ENCODE peak calls at places on chromosomes 12 and 14, in five cellular contexts. Z, D, E, J and G are unnamed samples.

GRCh38 chr12:30961030-30961429 is 34.5 kb downstream of the TSPAN11 start:
- DNase-seq in D (no peak), E (no peak), J (no peak), Z (no peak), G (no peak)

GRCh38 chr12:107759410-107759809 is 1.5 kb downstream of the PRDM4 start:
- DNase-seq in Z (peak; percentile 74), J (no peak), E (peak; percentile 78), D (no peak), G (no peak)

GRCh38 chr12:6443361-6443983 is 1.3 kb upstream of the CD27 start:
- DNase-seq in D (no peak), Z (peak; percentile 27), J (no peak), E (peak; percentile 69), G (peak; percentile 32)

GRCh38 chr12:2627343-2628191 is 167.2 kb upstream of the FKBP4 start:
- DNase-seq in D (no peak), E (no peak), Z (no peak), J (no peak), G (no peak)

GRCh38 chr12:58425481-58426392 is 484.4 kb downstream of the ATP23 start:
- DNase-seq in E (no peak), Z (peak; percentile 87), J (no peak), D (no peak), G (no peak)

GRCh38 chr14:33636715-33637114 is 314.2 kb downstream of the EGLN3 start:
- DNase-seq in E (no peak), D (no peak), J (no peak), Z (no peak), G (no peak)

GRCh38 chr12:89829434-89829975 is 120.9 kb upstream of the ATP2B1 start:
- DNase-seq in J (no peak), Z (no peak), D (no peak), E (no peak), G (no peak)

GRCh38 chr12:96195845-96196451 is 1.8 kb downstream of the ELK3 start:
- DNase-seq in Z (peak; percentile 34), J (no peak), E (no peak), D (peak; percentile 27), G (peak; percentile 24)

GRCh38 chr12:13223176-13223806 is 26.8 kb downstream of the EMP1 start:
- DNase-seq in E (no peak), Z (no peak), D (no peak), J (no peak), G (no peak)

GRCh38 chr12:22573181-22573580 is 28.8 kb upstream of the C2CD5 start:
- DNase-seq in J (no peak), Z (no peak), D (no peak), E (no peak), G (no peak)

GRCh38 chr12:12975322-12976077 is 23.5 kb upstream of the GPRC5D start:
- DNase-seq in E (peak; percentile 53), J (no peak), D (no peak), Z (peak; percentile 75), G (no peak)

GRCh38 chr12:127750076-127750840 is 516.7 kb upstream of the TMEM132C start:
- DNase-seq in J (no peak), D (no peak), E (no peak), Z (no peak), G (no peak)

GRCh38 chr14:89349196-89350008 is 67.6 kb downstream of the FOXN3 start:
- DNase-seq in J (no peak), Z (no peak), D (no peak), E (peak; percentile 77), G (peak; percentile 19)

GRCh38 chr12:32476446-32476845 is 77.1 kb downstream of the FGD4 start:
- DNase-seq in E (no peak), J (no peak), D (no peak), Z (no peak), G (no peak)

GRCh38 chr14:104084251-104085002 is 1.1 kb upstream of the ASPG start:
- DNase-seq in D (no peak), J (no peak), Z (no peak), E (no peak), G (no peak)

GRCh38 chr12:66624806-66625205 is 54.1 kb downstream of the GRIP1 start:
- DNase-seq in J (no peak), Z (no peak), D (no peak), E (no peak), G (no peak)

GRCh38 chr14:55245657-55246268 is 25.5 kb upstream of the FBXO34 start:
- DNase-seq in Z (peak; percentile 35), J (no peak), D (no peak), E (peak; percentile 59), G (no peak)

GRCh38 chr12:109888179-109889020 is 8.1 kb upstream of the GLTP start:
- DNase-seq in J (no peak), D (no peak), Z (no peak), E (no peak), G (no peak)

GRCh38 chr12:23669691-23670090 is 279.8 kb downstream of the SOX5 start:
- DNase-seq in Z (no peak), E (no peak), D (no peak), J (no peak), G (no peak)

GRCh38 chr12:71955946-71956345 is 17.3 kb downstream of the TPH2 start:
- DNase-seq in Z (no peak), D (no peak), E (no peak), J (no peak), G (no peak)

GRCh38 chr12:34402899-34403705 is 380.8 kb downstream of the ALG10 start:
- DNase-seq in J (peak; percentile 10), E (peak; percentile 24), D (peak; percentile 2), Z (no peak), G (no peak)

GRCh38 chr12:109459247-109459646 is 17.9 kb downstream of the KCTD10 start:
- DNase-seq in D (no peak), E (no peak), Z (no peak), J (no peak), G (no peak)

GRCh38 chr12:128844031-128844635 is 9.1 kb upstream of the GLT1D1 start:
- DNase-seq in E (no peak), J (no peak), D (no peak), Z (no peak), G (no peak)

GRCh38 chr14:26526132-26526531 is 71.7 kb downstream of the NOVA1 start:
- DNase-seq in D (no peak), J (no peak), Z (no peak), E (no peak), G (no peak)

GRCh38 chr12:48078901-48079300 is 27.0 kb downstream of the SENP1 start:
- DNase-seq in J (peak; percentile 28), E (no peak), Z (no peak), D (no peak), G (no peak)

GRCh38 chr12:128069359-128069997 is 197.5 kb upstream of the TMEM132C start:
- DNase-seq in J (no peak), E (peak; percentile 74), Z (peak; percentile 39), D (no peak), G (no peak)

GRCh38 chr14:88321692-88322504 is 1.2 kb downstream of the KCNK10 start:
- DNase-seq in D (no peak), E (no peak), Z (no peak), J (no peak), G (no peak)

GRCh38 chr12:92041742-92042141 is 103.9 kb downstream of the BTG1 start:
- DNase-seq in J (no peak), E (no peak), Z (peak; percentile 65), D (no peak), G (no peak)

GRCh38 chr14:99401196-99401595 is 79.5 kb downstream of the SETD3 start:
- DNase-seq in D (no peak), J (no peak), E (no peak), Z (no peak), G (no peak)

GRCh38 chr12:68040450-68041075 is 51.3 kb downstream of the IFNG-AS1 start:
- DNase-seq in D (no peak), Z (peak; percentile 56), J (peak; percentile 41), E (peak; percentile 90), G (peak; percentile 60)
- TF ChIP-seq CTCF in D (peak; percentile 86), Z (peak; percentile 89), J (peak; percentile 23), E (peak; percentile 69), G (peak; percentile 97)

GRCh38 chr14:22478247-22478646 is 110.8 kb downstream of the DAD1 start:
- DNase-seq in E (no peak), D (no peak), Z (no peak), J (no peak), G (no peak)

GRCh38 chr14:22479132-22479531 is 109.9 kb downstream of the DAD1 start:
- DNase-seq in E (no peak), J (no peak), D (no peak), Z (no peak), G (no peak)

GRCh38 chr14:22478670-22479069 is 110.4 kb downstream of the DAD1 start:
- DNase-seq in E (no peak), D (peak; percentile 35), Z (no peak), J (no peak), G (no peak)

GRCh38 chr14:22476882-22477281 is 112.1 kb downstream of the DAD1 start:
- DNase-seq in J (no peak), Z (no peak), E (no peak), D (no peak), G (no peak)

GRCh38 chr14:22477569-22478194 is 111.3 kb downstream of the DAD1 start:
- DNase-seq in D (no peak), Z (no peak), E (no peak), J (no peak), G (no peak)
- H3K27me3 ChIP-seq in D (no peaks in the 10 kb centered on the region), Z (no peaks in the 10 kb centered on the region), E (no peaks in the 10 kb centered on the region), J (no peaks in the 10 kb centered on the region), G (no peaks in the 10 kb centered on the region)

DNA sequence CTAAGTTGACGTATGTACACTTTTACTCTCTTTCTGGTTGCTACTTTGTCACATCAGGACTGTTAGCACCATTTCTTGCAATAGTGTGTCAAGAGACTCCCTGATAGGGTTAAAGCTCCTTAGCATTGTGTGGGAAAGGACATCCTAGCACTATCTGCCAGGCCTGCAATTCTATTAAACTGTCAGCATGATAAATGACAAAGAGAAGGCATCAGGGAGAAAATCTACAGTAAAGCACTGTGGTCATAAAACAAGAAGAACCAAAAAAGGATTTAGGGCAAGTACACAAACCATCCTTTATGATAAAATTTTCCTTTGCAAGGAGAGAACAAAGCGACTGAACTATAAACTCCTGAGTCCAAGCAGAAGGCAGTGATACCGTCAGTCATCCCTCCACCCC is 31.3 kb upstream of the SLC35F4 start:
- DNase-seq in Z (no peak), J (no peak), E (no peak), D (no peak), G (no peak)
- TF ChIP-seq CTCF in Z (no peak), J (no peak), E (no peak), D (no peak), G (no peak)

GRCh38 chr14:38336298-38336697 is 80.4 kb upstream of the CLEC14A start:
- DNase-seq in D (no peak), E (no peak), Z (no peak), J (no peak), G (no peak)
- H3K27me3 ChIP-seq in D (no peaks in the 10 kb centered on the region), E (no peaks in the 10 kb centered on the region), Z (no peaks in the 10 kb centered on the region), J (no peaks in the 10 kb centered on the region), G (no peaks in the 10 kb centered on the region)